ENCODE peak calls at places on chromosomes 2 and 18, in nine cellular contexts. One of them, this sample, is unnamed. For H3K4me1, the result is how much of the 10 kb centered on the place peaks cover.

GRCh38 chr2:32802877-32803276 is 143.9 kb upstream of the LTBP1 start:
- DNase-seq in gastrocnemius medialis: no peak
- DNase-seq in ovary: no peak
- DNase-seq in Peyer's patch: no peak
- DNase-seq in A549: no peak
- DNase-seq in HCT116: no peak
- DNase-seq in prostate gland: no peak
- DNase-seq in IMR-90: no peak
- DNase-seq in tibial nerve: no peak
- DNase-seq in this sample: no peak

GRCh38 chr2:120344214-120344990 is 1.5 kb upstream of the INHBB start:
- DNase-seq in IMR-90: no peak
- DNase-seq in prostate gland: peak
- DNase-seq in A549: peak
- DNase-seq in tibial nerve: no peak
- DNase-seq in gastrocnemius medialis: peak
- DNase-seq in HCT116: no peak
- DNase-seq in ovary: no peak
- DNase-seq in Peyer's patch: no peak
- DNase-seq in this sample: no peak

GRCh38 chr2:207531024-207531411 is 1.3 kb downstream of the CREB1 start:
- DNase-seq in prostate gland: no peak
- DNase-seq in ovary: no peak
- DNase-seq in gastrocnemius medialis: no peak
- DNase-seq in A549: no peak
- DNase-seq in Peyer's patch: no peak
- DNase-seq in tibial nerve: no peak
- DNase-seq in HCT116: no peak
- DNase-seq in IMR-90: no peak
- DNase-seq in this sample: no peak

GRCh38 chr2:224982226-224982625 is 60.0 kb downstream of the DOCK10 start:
- DNase-seq in ovary: no peak
- DNase-seq in Peyer's patch: no peak
- DNase-seq in prostate gland: no peak
- DNase-seq in HCT116: no peak
- DNase-seq in A549: no peak
- DNase-seq in gastrocnemius medialis: no peak
- DNase-seq in tibial nerve: no peak
- DNase-seq in IMR-90: no peak
- DNase-seq in this sample: no peak

GRCh38 chr2:37367984-37368383 is 23.6 kb downstream of the QPCT start:
- DNase-seq in HCT116: no peak
- DNase-seq in ovary: no peak
- DNase-seq in gastrocnemius medialis: no peak
- DNase-seq in IMR-90: no peak
- DNase-seq in Peyer's patch: no peak
- DNase-seq in A549: no peak
- DNase-seq in tibial nerve: no peak
- DNase-seq in prostate gland: no peak
- DNase-seq in this sample: no peak

GRCh38 chr18:25262920-25263319 is 89.0 kb downstream of the ZNF521 start:
- DNase-seq in tibial nerve: no peak
- DNase-seq in IMR-90: peak
- DNase-seq in A549: no peak
- DNase-seq in ovary: no peak
- DNase-seq in Peyer's patch: no peak
- DNase-seq in HCT116: no peak
- DNase-seq in gastrocnemius medialis: no peak
- DNase-seq in prostate gland: no peak
- DNase-seq in this sample: no peak

GRCh38 chr18:715626-716025 is 3.2 kb upstream of the ENOSF1 start:
- DNase-seq in prostate gland: no peak
- DNase-seq in IMR-90: peak
- DNase-seq in gastrocnemius medialis: no peak
- DNase-seq in Peyer's patch: no peak
- DNase-seq in tibial nerve: no peak
- DNase-seq in HCT116: no peak
- DNase-seq in A549: no peak
- DNase-seq in ovary: no peak
- DNase-seq in this sample: no peak

GRCh38 chr2:191245869-191246531 is 796 bp downstream of the MYO1B start:
- DNase-seq in ovary: peak
- DNase-seq in prostate gland: peak
- DNase-seq in gastrocnemius medialis: peak
- DNase-seq in HCT116: peak
- DNase-seq in Peyer's patch: peak
- DNase-seq in tibial nerve: no peak
- DNase-seq in IMR-90: peak
- DNase-seq in A549: peak
- DNase-seq in this sample: no peak

GRCh38 chr2:50401772-50402653 is 629.9 kb downstream of the NRXN1 start:
- DNase-seq in A549: peak
- DNase-seq in IMR-90: peak
- DNase-seq in prostate gland: peak
- DNase-seq in ovary: peak
- DNase-seq in Peyer's patch: peak
- DNase-seq in HCT116: peak
- DNase-seq in gastrocnemius medialis: no peak
- DNase-seq in tibial nerve: peak
- DNase-seq in this sample: no peak

GRCh38 chr2:197868136-197868535 is 63.7 kb downstream of the PLCL1 start:
- DNase-seq in A549: no peak
- DNase-seq in IMR-90: no peak
- DNase-seq in Peyer's patch: no peak
- DNase-seq in HCT116: no peak
- DNase-seq in prostate gland: no peak
- DNase-seq in ovary: no peak
- DNase-seq in gastrocnemius medialis: no peak
- DNase-seq in tibial nerve: no peak
- DNase-seq in this sample: no peak

GRCh38 chr2:127118467-127118866 is 11.5 kb upstream of the BIN1 start:
- DNase-seq in A549: no peak
- DNase-seq in IMR-90: no peak
- DNase-seq in ovary: no peak
- DNase-seq in HCT116: no peak
- DNase-seq in gastrocnemius medialis: no peak
- DNase-seq in tibial nerve: no peak
- DNase-seq in prostate gland: no peak
- DNase-seq in Peyer's patch: no peak
- DNase-seq in this sample: no peak

GRCh38 chr18:49006641-49007136 is 55.9 kb upstream of the SMAD7 start:
- DNase-seq in ovary: no peak
- DNase-seq in tibial nerve: no peak
- DNase-seq in HCT116: no peak
- DNase-seq in A549: no peak
- DNase-seq in gastrocnemius medialis: no peak
- DNase-seq in Peyer's patch: no peak
- DNase-seq in IMR-90: no peak
- DNase-seq in prostate gland: peak
- DNase-seq in this sample: no peak

GRCh38 chr2:160635488-160635887 is 141.9 kb upstream of the RBMS1 start:
- DNase-seq in HCT116: no peak
- DNase-seq in tibial nerve: no peak
- DNase-seq in prostate gland: no peak
- DNase-seq in Peyer's patch: no peak
- DNase-seq in A549: no peak
- DNase-seq in gastrocnemius medialis: no peak
- DNase-seq in ovary: no peak
- DNase-seq in IMR-90: peak
- DNase-seq in this sample: no peak

DNA sequence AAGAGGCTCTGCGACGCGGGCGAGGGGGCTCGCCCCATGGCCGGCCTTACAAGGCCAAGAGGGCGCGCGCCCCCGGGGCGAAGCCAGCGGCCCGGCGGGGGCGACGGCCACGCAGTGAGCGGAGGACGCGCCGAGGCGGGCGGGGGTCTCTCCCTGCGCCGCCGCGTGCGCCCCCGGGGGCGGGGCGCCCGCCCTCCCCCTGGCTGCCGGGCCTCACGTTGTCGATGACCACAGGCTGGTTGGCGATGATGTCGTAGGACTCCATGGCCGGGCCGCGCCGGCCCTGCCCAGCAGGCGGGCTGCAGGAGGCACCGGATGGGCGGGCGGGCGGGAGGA is 250 bp downstream of the ACTR1B start:
- DNase-seq in ovary: no peak
- DNase-seq in HCT116: no peak
- DNase-seq in IMR-90: no peak
- DNase-seq in tibial nerve: no peak
- DNase-seq in gastrocnemius medialis: no peak
- DNase-seq in prostate gland: no peak
- DNase-seq in A549: no peak
- DNase-seq in Peyer's patch: no peak
- DNase-seq in this sample: no peak
- TF ChIP-seq POLR2A in ovary: no peak
- TF ChIP-seq POLR2A in HCT116: no peak
- TF ChIP-seq POLR2A in IMR-90: no peak
- TF ChIP-seq POLR2A in tibial nerve: no peak
- TF ChIP-seq POLR2A in gastrocnemius medialis: no peak
- TF ChIP-seq POLR2A in prostate gland: no peak
- TF ChIP-seq POLR2A in A549: no peak
- TF ChIP-seq POLR2A in Peyer's patch: no peak
- TF ChIP-seq POLR2A in this sample: no peak

GRCh38 chr2:240603081-240603835 is 16.7 kb downstream of the CAPN10 start:
- DNase-seq in prostate gland: no peak
- DNase-seq in ovary: peak
- DNase-seq in gastrocnemius medialis: no peak
- DNase-seq in IMR-90: no peak
- DNase-seq in tibial nerve: no peak
- DNase-seq in Peyer's patch: peak
- DNase-seq in A549: no peak
- DNase-seq in HCT116: no peak
- DNase-seq in this sample: no peak

GRCh38 chr2:240604291-240604938 is 17.9 kb downstream of the CAPN10 start:
- DNase-seq in gastrocnemius medialis: peak
- DNase-seq in tibial nerve: peak
- DNase-seq in prostate gland: no peak
- DNase-seq in A549: peak
- DNase-seq in IMR-90: peak
- DNase-seq in HCT116: peak
- DNase-seq in Peyer's patch: peak
- DNase-seq in ovary: peak
- DNase-seq in this sample: no peak

GRCh38 chr2:240603846-240604245 is 17.3 kb downstream of the CAPN10 start:
- DNase-seq in HCT116: no peak
- DNase-seq in A549: no peak
- DNase-seq in ovary: peak
- DNase-seq in Peyer's patch: no peak
- DNase-seq in gastrocnemius medialis: no peak
- DNase-seq in IMR-90: no peak
- DNase-seq in tibial nerve: no peak
- DNase-seq in prostate gland: no peak
- DNase-seq in this sample: no peak

GRCh38 chr2:240605867-240606743 is 19.2 kb upstream of the GPR35 start:
- DNase-seq in ovary: peak
- DNase-seq in Peyer's patch: peak
- DNase-seq in prostate gland: no peak
- DNase-seq in gastrocnemius medialis: no peak
- DNase-seq in tibial nerve: no peak
- DNase-seq in IMR-90: no peak
- DNase-seq in A549: no peak
- DNase-seq in HCT116: no peak
- DNase-seq in this sample: no peak

DNA sequence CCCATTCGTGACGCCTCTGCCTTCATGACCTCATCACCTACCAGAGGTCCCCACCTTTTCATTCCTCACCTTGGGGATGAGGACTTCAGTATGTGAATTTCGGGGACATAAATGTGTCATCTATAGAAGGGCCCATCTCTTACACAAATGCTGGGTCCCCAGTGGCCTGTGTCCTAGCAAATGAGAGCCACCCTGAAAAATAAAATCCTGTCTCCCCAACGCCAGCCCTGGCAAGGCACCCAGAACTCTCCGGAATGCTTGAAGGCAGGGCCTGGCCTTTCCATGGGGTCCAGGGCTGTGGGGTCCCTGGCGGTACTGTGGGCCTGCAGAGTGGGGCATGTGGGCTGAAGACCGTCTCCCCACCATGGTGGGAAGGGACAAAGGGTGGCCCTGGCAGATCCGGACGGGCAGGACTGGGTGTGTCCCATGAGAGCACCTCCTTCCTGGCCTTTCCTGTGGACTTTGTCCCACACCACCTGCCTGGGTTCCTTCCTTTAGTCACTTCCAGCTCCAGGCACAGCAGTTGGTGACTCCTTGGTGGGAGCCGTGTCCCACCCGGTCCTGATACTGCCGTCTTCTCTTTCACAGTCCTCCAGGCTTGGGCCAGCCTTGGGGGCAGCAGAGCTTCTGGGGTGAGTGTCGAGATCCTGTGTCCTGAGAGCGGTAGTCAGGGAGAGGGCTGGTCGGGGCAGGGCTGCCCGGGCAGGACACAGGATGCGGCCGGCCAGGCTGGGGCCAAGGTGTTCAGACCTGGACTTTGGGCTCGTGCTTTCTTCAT is 18.6 kb downstream of the CAPN10 start:
- DNase-seq in HCT116: no peak
- DNase-seq in Peyer's patch: peak
- DNase-seq in prostate gland: no peak
- DNase-seq in ovary: peak
- DNase-seq in IMR-90: no peak
- DNase-seq in A549: no peak
- DNase-seq in tibial nerve: no peak
- DNase-seq in gastrocnemius medialis: no peak
- DNase-seq in this sample: no peak
- H3K4me1 ChIP-seq in HCT116: under half
- H3K4me1 ChIP-seq in Peyer's patch: under half
- H3K4me1 ChIP-seq in prostate gland: under half
- H3K4me1 ChIP-seq in ovary: under half
- H3K4me1 ChIP-seq in IMR-90: under half
- H3K4me1 ChIP-seq in A549: under half
- H3K4me1 ChIP-seq in tibial nerve: under half
- H3K4me1 ChIP-seq in gastrocnemius medialis: under half
- H3K4me1 ChIP-seq in this sample: under half

GRCh38 chr2:17752892-17753802 is 463 bp downstream of the SMC6 start:
- DNase-seq in Peyer's patch: peak
- DNase-seq in prostate gland: peak
- DNase-seq in ovary: no peak
- DNase-seq in A549: peak
- DNase-seq in IMR-90: peak
- DNase-seq in HCT116: no peak
- DNase-seq in gastrocnemius medialis: peak
- DNase-seq in tibial nerve: no peak
- DNase-seq in this sample: no peak
- TF ChIP-seq POLR2A in Peyer's patch: peak
- TF ChIP-seq POLR2A in prostate gland: peak
- TF ChIP-seq POLR2A in ovary: peak
- TF ChIP-seq POLR2A in A549: peak
- TF ChIP-seq POLR2A in IMR-90: no peak
- TF ChIP-seq POLR2A in HCT116: no peak
- TF ChIP-seq POLR2A in gastrocnemius medialis: peak
- TF ChIP-seq POLR2A in tibial nerve: peak
- TF ChIP-seq POLR2A in this sample: peak

DNA sequence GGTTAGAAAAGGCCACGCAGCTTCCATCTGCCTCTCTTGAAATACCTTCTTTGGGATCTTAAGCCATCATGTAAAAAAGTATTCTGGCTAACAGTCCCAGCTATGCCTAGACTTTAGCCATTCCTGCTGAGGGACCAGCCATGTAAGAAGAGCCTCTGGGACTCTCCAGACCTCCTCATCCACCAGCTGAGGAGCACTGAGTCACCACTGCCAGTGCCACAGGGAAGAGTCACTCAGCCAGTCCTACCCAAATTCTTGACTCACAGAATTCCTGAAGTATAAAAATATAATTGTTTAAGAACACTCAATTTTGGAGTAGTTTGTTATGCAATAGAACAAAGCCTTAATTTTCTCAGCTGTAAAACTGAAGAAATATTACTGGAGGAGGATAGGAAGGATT is 436.7 kb downstream of the ZEB2 start:
- DNase-seq in IMR-90: peak
- DNase-seq in gastrocnemius medialis: no peak
- DNase-seq in A549: peak
- DNase-seq in HCT116: no peak
- DNase-seq in tibial nerve: no peak
- DNase-seq in ovary: no peak
- DNase-seq in Peyer's patch: no peak
- DNase-seq in prostate gland: no peak
- DNase-seq in this sample: no peak
- H3K4me1 ChIP-seq in IMR-90: under half
- H3K4me1 ChIP-seq in gastrocnemius medialis: under half
- H3K4me1 ChIP-seq in A549: under half
- H3K4me1 ChIP-seq in HCT116: under half
- H3K4me1 ChIP-seq in tibial nerve: under half
- H3K4me1 ChIP-seq in ovary: under half
- H3K4me1 ChIP-seq in Peyer's patch: under half
- H3K4me1 ChIP-seq in prostate gland: under half
- H3K4me1 ChIP-seq in this sample: under half

This sample was measured in esophagus squamous epithelium.